ENCODE peak calls at places on chromosomes 13 and 19, in six cellular contexts. H is pancreas; D is fibroblast of lung; A is osteoblast; B is BE2C; Z is effector memory CD4-positive, alpha-beta T cell. F is an unnamed sample.

GRCh38 chr13:102667023-102667422 is 27.8 kb downstream of the METTL21C start:
- DNase-seq in Z (no peak), H (no peak), D (no peak), B (no peak), A (no peak), F (no peak)

GRCh38 chr19:45667620-45668341 is at the start of gene GIPR:
- DNase-seq in A (peak; percentile 73), B (peak; percentile 55), Z (peak; percentile 25), H (peak; percentile 67), D (peak; percentile 14), F (no peak)

GRCh38 chr19:40578442-40578908 is 1.8 kb downstream of the SHKBP1 start:
- DNase-seq in H (no peak), Z (no peak), D (peak; percentile 46), A (peak; percentile 43), B (peak; percentile 55), F (no peak)

GRCh38 chr19:39563408-39563807 is 23.4 kb upstream of the EID2 start:
- DNase-seq in B (no peak), D (peak; percentile 70), H (no peak), A (no peak), Z (no peak), F (no peak)

GRCh38 chr13:77492982-77493381 is 42.5 kb upstream of the SCEL start:
- DNase-seq in H (no peak), Z (no peak), D (peak; percentile 46), A (no peak), B (peak; percentile 39), F (no peak)

GRCh38 chr19:39514840-39515550 is at the start of gene SELENOV:
- DNase-seq in A (peak; percentile 66), B (peak; percentile 23), Z (no peak), D (no peak), H (no peak), F (peak; percentile 82)

GRCh38 chr19:35030257-35031071 is at the start of gene SCN1B:
- DNase-seq in D (peak; percentile 70), A (peak; percentile 99), H (peak; percentile 77), Z (peak; percentile 45), B (peak; percentile 75), F (no peak)

GRCh38 chr19:35592226-35592625 is 6.3 kb downstream of the PMIS2 start:
- DNase-seq in Z (no peak), H (peak; percentile 60), D (peak; percentile 16), B (no peak), A (peak; percentile 66), F (peak; percentile 68)

GRCh38 chr19:19171821-19172532 is 1.9 kb upstream of the MEF2B start:
- DNase-seq in Z (no peak), H (no peak), B (no peak), A (peak; percentile 96), D (peak; percentile 31), F (no peak)

GRCh38 chr13:66578305-66578704 is 651.8 kb downstream of the PCDH9 start:
- DNase-seq in H (no peak), B (no peak), D (peak; percentile 20), Z (no peak), A (no peak), F (no peak)

GRCh38 chr19:13963603-13964105 is 11.3 kb downstream of the DCAF15 start:
- DNase-seq in B (no peak), A (peak; percentile 57), H (no peak), Z (no peak), D (no peak), F (no peak)

GRCh38 chr13:66673401-66673800 is 556.7 kb downstream of the PCDH9 start:
- DNase-seq in Z (no peak), A (peak; percentile 48), B (no peak), H (no peak), D (peak; percentile 97), F (no peak)

GRCh38 chr13:96677029-96677428 is 317.2 kb downstream of the OXGR1 start:
- DNase-seq in Z (no peak), A (no peak), H (no peak), B (no peak), D (no peak), F (no peak)

GRCh38 chr19:2542341-2543069 is 66.6 kb downstream of the GADD45B start:
- DNase-seq in A (peak; percentile 76), D (peak; percentile 51), Z (no peak), B (no peak), H (no peak), F (no peak)

GRCh38 chr19:2661615-2662014 is 40.9 kb downstream of the GNG7 start:
- DNase-seq in H (no peak), B (peak; percentile 41), A (no peak), D (no peak), Z (no peak), F (no peak)

GRCh38 chr13:74129500-74130144 is 4.6 kb downstream of the KLF12 start:
- DNase-seq in D (peak; percentile 27), Z (no peak), A (no peak), B (no peak), H (no peak), F (no peak)

GRCh38 chr19:55173717-55174409 is 6.2 kb downstream of the SYT5 start:
- DNase-seq in B (peak; percentile 88), Z (no peak), D (peak; percentile 43), A (peak; percentile 99), H (peak; percentile 38), F (no peak)

GRCh38 chr13:43831088-43831487 is 44.3 kb upstream of the ENOX1 start:
- DNase-seq in D (peak; percentile 72), H (no peak), B (no peak), A (no peak), Z (no peak), F (no peak)

GRCh38 chr19:49749055-49749716 is 13.9 kb downstream of the TSKS start:
- DNase-seq in Z (no peak), H (no peak), D (no peak), A (peak; percentile 90), B (no peak), F (no peak)

DNA sequence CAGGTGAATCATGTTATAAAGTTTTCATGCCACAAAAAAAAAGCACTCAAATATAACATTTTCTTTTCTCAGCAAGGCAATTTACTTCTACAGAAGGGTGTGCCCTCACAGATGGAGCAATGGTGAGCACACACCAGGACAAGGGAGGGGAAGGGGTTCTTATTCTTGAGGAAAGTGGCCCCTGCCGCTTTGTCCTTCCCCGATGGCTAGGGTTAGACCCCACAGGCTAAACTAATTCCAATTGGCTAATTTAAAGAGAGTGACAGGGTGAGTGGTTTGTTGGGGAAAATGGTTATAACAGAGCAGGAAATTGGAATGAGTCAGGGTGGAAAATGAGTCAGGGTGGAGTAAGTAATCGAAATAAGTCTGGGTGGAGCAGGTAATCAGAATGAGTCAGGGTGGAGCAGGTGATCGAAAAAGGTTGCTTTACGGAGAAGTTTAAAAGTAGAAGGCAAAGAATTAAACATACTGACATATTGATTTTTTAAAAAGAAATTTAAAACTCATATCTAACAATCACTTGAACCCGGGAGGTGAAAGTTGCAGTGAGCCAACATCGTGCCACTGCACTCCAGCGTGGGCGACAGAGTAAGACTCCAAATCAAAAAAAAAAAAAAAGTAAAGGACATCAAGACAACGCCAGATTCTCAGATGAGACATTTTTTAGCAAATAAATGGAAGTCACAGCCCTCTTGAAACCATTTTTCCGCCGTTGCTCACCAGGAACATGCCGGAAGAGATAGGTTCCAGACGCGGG is 810 bp downstream of the ZNF562 start:
- DNase-seq in Z (no peak), H (no peak), D (peak; percentile 35), B (no peak), A (peak; percentile 53), F (no peak)
- H3K36me3 ChIP-seq in Z (peaks cover 8% of the 10 kb centered on the region), H (no peaks in the 10 kb centered on the region), D (peaks cover 3% of the 10 kb centered on the region), B (peaks cover 19% of the 10 kb centered on the region), A (peaks cover 13% of the 10 kb centered on the region), F (no peaks in the 10 kb centered on the region)

DNA sequence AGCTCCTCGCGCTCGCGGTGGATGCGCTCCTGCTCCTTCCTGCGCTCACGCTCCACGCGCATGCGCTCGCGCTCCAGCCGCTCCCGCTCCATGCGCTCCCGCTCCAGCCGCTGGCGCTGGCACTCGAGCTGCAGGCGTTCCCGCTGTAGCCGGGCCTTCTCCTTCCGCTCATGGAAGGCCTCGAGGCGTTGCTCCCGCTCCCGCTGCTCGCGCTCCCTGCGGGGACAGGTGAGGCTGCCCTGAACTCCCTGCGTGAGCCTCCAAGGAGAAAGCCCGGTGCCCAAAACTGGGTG is 26.2 kb upstream of the TINCR start:
- DNase-seq in B (no peak), H (no peak), D (no peak), Z (no peak), A (no peak), F (no peak)
- H3K36me3 ChIP-seq in B (peaks cover 98% of the 10 kb centered on the region), H (peaks cover 100% of the 10 kb centered on the region), D (peaks cover 34% of the 10 kb centered on the region), Z (peaks cover 95% of the 10 kb centered on the region), A (peaks cover 82% of the 10 kb centered on the region), F (peaks cover 66% of the 10 kb centered on the region)

GRCh38 chr19:30221176-30221575 is 151.0 kb upstream of the ZNF536 start:
- DNase-seq in Z (no peak), D (no peak), B (no peak), H (no peak), A (no peak), F (no peak)

GRCh38 chr19:30216453-30216852 is 155.7 kb upstream of the ZNF536 start:
- DNase-seq in H (no peak), A (no peak), Z (no peak), D (no peak), B (no peak), F (no peak)

GRCh38 chr19:30217461-30217860 is 154.7 kb upstream of the ZNF536 start:
- DNase-seq in A (no peak), D (no peak), H (no peak), Z (no peak), B (no peak), F (no peak)

GRCh38 chr19:30222428-30222873 is 149.7 kb upstream of the ZNF536 start:
- DNase-seq in Z (no peak), D (no peak), A (no peak), H (peak; percentile 29), B (no peak), F (no peak)

DNA sequence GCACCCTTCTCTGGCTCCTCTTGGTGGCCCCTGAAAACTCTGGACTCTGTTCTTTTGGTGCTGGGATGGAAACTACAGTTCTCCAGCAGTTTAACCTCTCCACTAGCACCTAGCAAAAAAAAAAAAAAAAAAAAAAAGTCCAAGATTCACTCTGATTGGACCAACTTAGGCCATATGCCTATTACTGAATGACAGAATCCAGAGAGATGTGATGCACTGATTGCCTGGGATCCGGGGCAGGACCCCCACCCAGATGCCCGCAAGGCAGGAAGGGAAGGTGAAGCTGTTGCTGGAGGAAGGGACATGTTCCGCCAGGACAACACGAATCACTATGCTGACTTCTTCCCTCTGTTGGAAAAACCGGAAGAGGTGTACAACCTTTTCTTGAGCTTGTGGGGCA is 152.5 kb upstream of the ZNF536 start:
- DNase-seq in H (no peak), Z (no peak), A (no peak), B (no peak), D (no peak), F (no peak)
- H3K36me3 ChIP-seq in H (no peaks in the 10 kb centered on the region), Z (no peaks in the 10 kb centered on the region), A (no peaks in the 10 kb centered on the region), B (no peaks in the 10 kb centered on the region), D (no peaks in the 10 kb centered on the region), F (no peaks in the 10 kb centered on the region)

DNA sequence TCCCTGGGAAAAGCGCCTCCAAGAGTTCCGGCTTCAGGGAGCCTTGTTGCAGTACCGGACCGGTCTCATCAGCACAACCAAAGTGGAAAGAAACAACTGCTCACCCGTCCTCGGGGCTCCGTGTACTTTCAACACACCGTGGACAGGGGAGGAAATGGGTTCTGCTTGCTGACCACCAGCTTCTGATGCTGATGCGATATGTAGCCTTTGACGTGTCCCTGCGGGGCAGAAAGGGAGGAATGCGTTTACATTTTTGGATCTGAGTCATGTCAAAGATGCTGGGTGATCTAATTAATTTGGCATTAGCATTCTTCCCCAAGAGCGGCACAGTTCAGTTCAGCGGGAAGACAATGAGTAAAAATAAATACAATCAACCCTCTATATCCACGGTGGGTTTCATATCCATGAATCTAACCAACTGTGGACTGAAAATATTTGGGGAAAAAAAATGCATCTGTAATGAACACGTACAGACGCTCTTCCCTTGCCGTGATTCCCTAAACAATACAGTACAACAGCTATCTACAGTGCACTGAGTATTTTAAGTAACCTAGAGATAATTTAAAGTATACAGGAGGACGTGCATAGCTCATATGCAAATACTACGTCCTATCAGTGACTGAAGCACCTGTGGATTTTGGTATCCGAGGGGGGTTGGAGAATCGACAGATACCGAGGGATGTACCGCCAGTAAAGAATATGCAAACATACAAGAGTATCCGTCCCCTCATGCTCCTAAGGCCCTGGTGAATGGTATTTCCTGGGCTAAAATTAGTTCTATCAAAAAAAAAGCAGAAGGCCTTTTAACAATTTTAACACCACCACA is 19.8 kb downstream of the PROZ start:
- DNase-seq in D (peak; percentile 98), Z (no peak), H (no peak), A (peak; percentile 91), B (peak; percentile 29), F (no peak)
- H3K36me3 ChIP-seq in D (peaks cover 26% of the 10 kb centered on the region), Z (peaks cover 29% of the 10 kb centered on the region), H (peaks cover 68% of the 10 kb centered on the region), A (peaks cover 60% of the 10 kb centered on the region), B (peaks cover 71% of the 10 kb centered on the region), F (peaks cover 19% of the 10 kb centered on the region)

F was measured in iPS DF 6.9.